ENCODE peak calls at places on chromosomes 7 and 10, in six cellular contexts. J is dorsolateral prefrontal cortex, N is left ventricle myocardium inferior, M is upper lobe of right lung, U is kidney epithelial cell, L is ovary. K is an unnamed sample.
A peak's percentile ranks its signal among the peaks of the same experiment; 100 is the strongest.

GRCh38 chr10:43045631-43046287 is 31.1 kb upstream of the RET start:
- DNase-seq in N (peak; percentile 5), J (peak; percentile 25), L (peak; percentile 16), M (peak; percentile 49), U (no peak), K (peak; percentile 40)

GRCh38 chr10:3758491-3758970 is 26.5 kb downstream of the KLF6 start:
- DNase-seq in N (no peak), M (no peak), J (no peak), L (no peak), U (no peak), K (no peak)

GRCh38 chr7:100509213-100509612 is 25.5 kb downstream of the NYAP1 start:
- DNase-seq in N (no peak), L (peak; percentile 89), U (peak; percentile 7), M (peak; percentile 66), J (peak; percentile 78), K (peak; percentile 89)

GRCh38 chr7:30761214-30762156 is 9.6 kb downstream of the INMT start:
- DNase-seq in M (no peak), L (no peak), U (no peak), J (no peak), N (no peak), K (no peak)

GRCh38 chr7:13071999-13072398 is 384.6 kb downstream of the ARL4A start:
- DNase-seq in L (no peak), J (no peak), U (no peak), N (no peak), M (no peak), K (no peak)

GRCh38 chr7:133886797-133887196 is 240.3 kb upstream of the LRGUK start:
- DNase-seq in L (no peak), N (no peak), J (no peak), M (no peak), U (no peak), K (no peak)

GRCh38 chr7:86969865-86970264 is 89.6 kb downstream of the ELAPOR2 start:
- DNase-seq in M (no peak), L (no peak), N (no peak), U (no peak), J (no peak), K (no peak)

GRCh38 chr10:14384915-14385314 is 54.2 kb upstream of the FRMD4A start:
- DNase-seq in J (no peak), L (no peak), M (no peak), N (no peak), U (no peak), K (no peak)

GRCh38 chr7:88276605-88277153 is 30.0 kb downstream of the STEAP4 start:
- DNase-seq in N (no peak), M (no peak), L (no peak), U (no peak), J (no peak), K (no peak)

GRCh38 chr10:11250304-11250703 is 232.6 kb downstream of the CELF2 start:
- DNase-seq in M (no peak), N (no peak), J (no peak), U (no peak), L (no peak), K (no peak)

GRCh38 chr10:11246752-11247467 is 229.2 kb downstream of the CELF2 start:
- DNase-seq in N (no peak), J (no peak), L (no peak), U (no peak), M (no peak), K (no peak)

GRCh38 chr10:11245510-11245909 is 227.8 kb downstream of the CELF2 start:
- DNase-seq in J (no peak), L (no peak), U (no peak), N (no peak), M (no peak), K (no peak)

GRCh38 chr10:11245981-11246590 is 228.4 kb downstream of the CELF2 start:
- DNase-seq in L (no peak), M (no peak), J (no peak), N (no peak), U (no peak), K (no peak)

DNA sequence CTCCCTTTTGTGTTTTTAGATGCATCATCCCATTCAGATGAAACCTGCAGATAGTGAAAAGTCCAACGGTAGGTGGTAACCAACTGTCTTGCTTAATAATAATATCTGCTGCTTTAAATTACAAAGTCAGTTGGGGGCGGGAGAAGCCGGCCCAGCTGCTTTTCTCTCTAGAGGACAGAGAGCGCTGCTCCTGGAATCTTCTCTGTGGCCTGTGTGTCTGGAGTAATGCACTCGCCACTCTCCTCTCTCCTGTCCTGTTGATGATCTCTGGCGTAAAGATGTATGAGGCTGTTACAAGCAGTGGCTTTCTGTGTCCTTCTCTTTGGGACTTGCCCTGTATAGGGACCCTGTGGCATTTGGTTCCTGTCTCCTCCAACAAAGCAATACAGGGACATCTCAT is 231.5 kb downstream of the CELF2 start:
- DNase-seq in U (no peak), N (no peak), M (no peak), L (no peak), J (no peak), K (no peak)
- H3K4me3 ChIP-seq in U (no peak overlapping the region), N (no peak overlapping the region), M (no peak overlapping the region), L (no peak overlapping the region), J (no peak overlapping the region), K (no peak overlapping the region)

GRCh38 chr10:971613-972012 is 16.6 kb upstream of the GTPBP4 start:
- DNase-seq in M (peak; percentile 65), L (no peak), N (no peak), U (no peak), J (no peak), K (no peak)

GRCh38 chr10:970311-971149 is 17.7 kb upstream of the GTPBP4 start:
- DNase-seq in U (no peak), N (no peak), M (peak; percentile 63), J (no peak), L (no peak), K (no peak)

GRCh38 chr10:969473-970150 is 18.6 kb upstream of the GTPBP4 start:
- DNase-seq in J (no peak), U (no peak), L (no peak), M (no peak), N (no peak), K (no peak)

GRCh38 chr10:972763-973162 is 15.5 kb upstream of the GTPBP4 start:
- DNase-seq in M (peak; percentile 52), L (no peak), N (no peak), U (no peak), J (no peak), K (no peak)

GRCh38 chr10:971150-971542 is 17.1 kb upstream of the GTPBP4 start:
- DNase-seq in M (peak; percentile 72), J (no peak), U (no peak), N (no peak), L (no peak), K (no peak)
- H3K4me3 ChIP-seq in M (peak overlapping the region; percentile 6), J (no peak overlapping the region), U (no peak overlapping the region), N (no peak overlapping the region), L (no peak overlapping the region), K (no peak overlapping the region)

GRCh38 chr10:29635711-29636144 is 957 bp upstream of the SVIL start:
- DNase-seq in N (no peak), L (no peak), U (no peak), M (no peak), J (no peak), K (no peak)
- H3K4me3 ChIP-seq in N (peak overlapping the region; percentile 64), L (no peak overlapping the region), U (peak overlapping the region; percentile 23), M (no peak overlapping the region), J (no peak overlapping the region), K (no peak overlapping the region)

GRCh38 chr7:77824636-77825035 is 26.1 kb downstream of the PHTF2 start:
- DNase-seq in N (no peak), U (no peak), J (no peak), L (no peak), M (no peak), K (no peak)
- H3K4me3 ChIP-seq in N (no peak overlapping the region), U (no peak overlapping the region), J (no peak overlapping the region), L (no peak overlapping the region), M (no peak overlapping the region), K (no peak overlapping the region)

GRCh38 chr10:122462533-122463465 is 1.4 kb downstream of the HTRA1 start:
- DNase-seq in J (no peak), M (no peak), L (peak; percentile 81), U (no peak), N (peak; percentile 72), K (no peak)
- H3K4me3 ChIP-seq in J (peak overlapping the region; percentile 86), M (peak overlapping the region; percentile 80), L (peak overlapping the region; percentile 57), U (peak overlapping the region; percentile 61), N (peak overlapping the region; percentile 91), K (peak overlapping the region; percentile 92)

DNA sequence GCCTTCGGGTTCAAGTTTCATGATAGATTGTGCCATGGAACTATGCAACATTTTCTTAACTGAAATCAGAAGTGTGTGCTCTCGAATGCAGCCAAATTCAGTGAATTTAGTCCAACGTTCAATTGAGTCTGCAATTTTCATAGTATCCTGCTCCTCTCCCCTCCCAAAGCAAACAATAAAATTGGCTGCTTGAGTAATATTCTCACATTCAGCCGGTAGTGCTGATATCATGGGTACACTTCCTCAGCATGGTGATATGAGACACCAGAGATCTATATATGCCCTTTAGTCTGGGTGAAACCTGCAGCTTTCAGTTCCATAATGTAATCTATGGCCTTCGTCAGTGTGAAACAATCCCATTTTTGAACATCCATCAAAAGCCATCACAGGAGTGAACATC is 97.8 kb downstream of the GPR37 start:
- DNase-seq in M (no peak), N (no peak), U (no peak), L (no peak), J (no peak), K (no peak)
- H3K4me3 ChIP-seq in M (no peak overlapping the region), N (no peak overlapping the region), U (no peak overlapping the region), L (no peak overlapping the region), J (no peak overlapping the region), K (no peak overlapping the region)

GRCh38 chr7:92751902-92752901 is 84.2 kb downstream of the CDK6 start:
- DNase-seq in J (no peak), U (peak; percentile 77), N (no peak), L (no peak), M (no peak), K (no peak)
- H3K4me3 ChIP-seq in J (no peak overlapping the region), U (no peak overlapping the region), N (no peak overlapping the region), L (no peak overlapping the region), M (no peak overlapping the region), K (no peak overlapping the region)

GRCh38 chr7:1742555-1743303 is 72.7 kb downstream of the ELFN1 start:
- DNase-seq in U (no peak), L (peak; percentile 69), J (no peak), N (peak; percentile 70), M (no peak), K (no peak)
- H3K4me3 ChIP-seq in U (no peak overlapping the region), L (no peak overlapping the region), J (no peak overlapping the region), N (peak overlapping the region; percentile 45), M (peak overlapping the region; percentile 19), K (no peak overlapping the region)

K was measured in RWPE2.